ENCODE peak calls at places on chromosome 15, in eight cellular contexts. T is substantia nigra; C is Ammon's horn; V is IMR-90; D is cerebellum; O is activated CD4-positive, alpha-beta T cell treated with anti-CD3 and anti-CD28 coated beads for 36 hours; R is sigmoid colon; W is neural progenitor cell. M is an unnamed sample.

GRCh38 chr15:25093455-25094029 is 138.8 kb downstream of the SNRPN start:
- DNase-seq in T (no peak), C (no peak), V (no peak), D (no peak), O (no peak), R (no peak), W (no peak), M (no peak)

GRCh38 chr15:35306361-35306981 is 221.4 kb upstream of the NANOGP8 start:
- DNase-seq in T (no peak), C (no peak), V (peak; percentile 76), D (no peak), O (no peak), R (no peak), W (no peak), M (no peak)

GRCh38 chr15:69305933-69306568 is 7.3 kb downstream of the PAQR5 start:
- DNase-seq in T (no peak), C (no peak), V (no peak), D (no peak), O (no peak), R (no peak), W (no peak), M (no peak)

GRCh38 chr15:68930268-68931022 is at the start of gene SPESP1:
- DNase-seq in T (peak; percentile 22), C (peak; percentile 4), V (peak; percentile 62), D (peak; percentile 51), O (peak; percentile 72), R (peak; percentile 80), W (no peak), M (peak; percentile 80)

GRCh38 chr15:79025201-79025600 is 65.4 kb downstream of the RASGRF1 start:
- DNase-seq in T (no peak), C (no peak), V (no peak), D (no peak), O (peak; percentile 30), R (no peak), W (peak; percentile 24), M (no peak)

GRCh38 chr15:93205413-93205812 is 116.4 kb upstream of the RGMA start:
- DNase-seq in T (no peak), C (no peak), V (no peak), D (no peak), O (no peak), R (no peak), W (no peak), M (no peak)

GRCh38 chr15:62850791-62851291 is 191.7 kb upstream of the TPM1 start:
- DNase-seq in T (no peak), C (no peak), V (peak; percentile 76), D (no peak), O (no peak), R (no peak), W (peak; percentile 26), M (no peak)

GRCh38 chr15:26866298-26867198 is at the start of gene GABRA5:
- DNase-seq in T (no peak), C (peak; percentile 43), V (peak; percentile 20), D (no peak), O (peak; percentile 17), R (no peak), W (peak; percentile 86), M (no peak)

GRCh38 chr15:61444585-61444984 is 215.5 kb upstream of the RORA start:
- DNase-seq in T (no peak), C (no peak), V (no peak), D (no peak), O (no peak), R (no peak), W (no peak), M (no peak)

GRCh38 chr15:93034512-93034911 is 54.5 kb downstream of the RGMA start:
- DNase-seq in T (no peak), C (no peak), V (no peak), D (no peak), O (no peak), R (peak; percentile 83), W (no peak), M (peak; percentile 18)

GRCh38 chr15:93201940-93202339 is 112.9 kb upstream of the RGMA start:
- DNase-seq in T (no peak), C (no peak), V (no peak), D (no peak), O (no peak), R (no peak), W (no peak), M (no peak)